ENCODE peak calls at places on chromosomes 13 and 19, in four cellular contexts. Z is upper lobe of left lung, B is stomach, G is ovary. I is an unnamed sample. For H3K27me3, the result is how much of the 10 kb centered on the place peaks cover.

GRCh38 chr13:20955496-20955895 is 53.0 kb upstream of the XPO4 start:
- DNase-seq in Z (no peak), B (no peak), G (no peak), I (no peak)

GRCh38 chr19:43463381-43464088 is 1.9 kb downstream of the LYPD3 start:
- DNase-seq in Z (peak), B (peak), G (peak), I (peak)

GRCh38 chr19:12984143-12984627 is 11.1 kb upstream of the NFIX start:
- DNase-seq in Z (no peak), B (no peak), G (no peak), I (no peak)

GRCh38 chr13:24511019-24511823 is 1.4 kb downstream of the PARP4 start:
- DNase-seq in Z (peak), B (peak), G (no peak), I (no peak)

GRCh38 chr13:94660695-94661324 is 51.5 kb downstream of the SOX21 start:
- DNase-seq in Z (no peak), B (no peak), G (no peak), I (no peak)

GRCh38 chr13:107035778-107036177 is 467.8 kb upstream of the ARGLU1 start:
- DNase-seq in Z (no peak), B (no peak), G (no peak), I (no peak)

GRCh38 chr19:15317392-15318011 is 14.8 kb downstream of the BRD4 start:
- DNase-seq in Z (no peak), B (no peak), G (no peak), I (no peak)

GRCh38 chr13:22428188-22428828 is 752.5 kb upstream of the SGCG start:
- DNase-seq in Z (peak), B (no peak), G (peak), I (no peak)

GRCh38 chr19:1942078-1942933 is 1.3 kb downstream of the CSNK1G2 start:
- DNase-seq in Z (peak), B (peak), G (peak), I (peak)

GRCh38 chr19:51686171-51686570 is 7.0 kb upstream of the SPACA6 start:
- DNase-seq in Z (no peak), B (no peak), G (no peak), I (no peak)

GRCh38 chr13:109924376-109924775 is 138.0 kb upstream of the IRS2 start:
- DNase-seq in Z (no peak), B (no peak), G (no peak), I (no peak)

DNA sequence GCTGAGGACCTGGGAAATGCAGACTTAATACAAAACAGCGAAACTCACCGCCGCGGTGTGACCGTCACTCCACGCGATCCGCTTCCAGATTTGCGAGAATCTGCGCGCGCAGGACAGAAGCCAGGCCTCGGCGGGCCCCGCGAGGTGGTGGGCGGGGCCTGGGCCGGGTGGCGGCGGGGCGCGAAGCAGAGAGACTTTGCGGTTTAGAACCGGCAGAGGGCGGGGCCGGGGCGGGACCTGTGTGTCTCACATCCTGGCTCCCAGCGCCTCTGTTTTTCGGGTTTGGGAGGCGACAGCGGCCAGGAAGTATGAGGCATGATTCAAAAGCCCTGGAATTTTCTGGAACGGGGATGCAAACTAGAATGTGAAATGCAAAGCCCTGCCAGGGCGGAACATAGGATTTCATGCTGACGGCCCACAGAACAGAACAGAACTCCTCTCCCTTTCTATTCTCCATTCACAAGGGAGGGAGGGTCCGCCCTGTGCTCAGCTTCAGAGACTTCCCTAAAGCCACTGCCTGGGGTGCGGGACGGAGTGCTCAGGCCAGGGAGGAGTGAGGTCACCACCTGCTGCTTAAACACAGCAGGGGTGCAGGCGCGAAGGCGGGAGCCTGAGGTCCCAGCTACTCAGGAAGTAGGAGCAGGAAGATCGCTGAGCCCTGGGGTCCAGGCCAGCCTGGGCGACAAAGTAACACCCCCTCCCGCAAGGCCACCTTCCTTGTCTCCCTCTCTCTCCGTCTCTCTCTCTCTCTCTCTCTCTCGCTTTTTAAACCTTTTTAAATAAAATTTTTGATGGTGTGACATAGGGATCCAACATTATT is 44.2 kb downstream of the ZNF611 start:
- DNase-seq in Z (peak), B (peak), G (peak), I (peak)
- TF ChIP-seq EP300 in Z (no peak), B (no peak), G (no peak), I (no peak)

GRCh38 chr13:35978607-35979316 is 152.4 kb downstream of the DCLK1 start:
- DNase-seq in Z (no peak), B (no peak), G (no peak), I (no peak)
- H3K27ac ChIP-seq in Z (no peak), B (peak), G (peak), I (peak)

GRCh38 chr19:3027292-3027691 is 1.8 kb downstream of the TLE2 start:
- DNase-seq in Z (no peak), B (no peak), G (no peak), I (no peak)
- H3K27me3 ChIP-seq in Z (under half), B (under half), G (under half), I (under half)

DNA sequence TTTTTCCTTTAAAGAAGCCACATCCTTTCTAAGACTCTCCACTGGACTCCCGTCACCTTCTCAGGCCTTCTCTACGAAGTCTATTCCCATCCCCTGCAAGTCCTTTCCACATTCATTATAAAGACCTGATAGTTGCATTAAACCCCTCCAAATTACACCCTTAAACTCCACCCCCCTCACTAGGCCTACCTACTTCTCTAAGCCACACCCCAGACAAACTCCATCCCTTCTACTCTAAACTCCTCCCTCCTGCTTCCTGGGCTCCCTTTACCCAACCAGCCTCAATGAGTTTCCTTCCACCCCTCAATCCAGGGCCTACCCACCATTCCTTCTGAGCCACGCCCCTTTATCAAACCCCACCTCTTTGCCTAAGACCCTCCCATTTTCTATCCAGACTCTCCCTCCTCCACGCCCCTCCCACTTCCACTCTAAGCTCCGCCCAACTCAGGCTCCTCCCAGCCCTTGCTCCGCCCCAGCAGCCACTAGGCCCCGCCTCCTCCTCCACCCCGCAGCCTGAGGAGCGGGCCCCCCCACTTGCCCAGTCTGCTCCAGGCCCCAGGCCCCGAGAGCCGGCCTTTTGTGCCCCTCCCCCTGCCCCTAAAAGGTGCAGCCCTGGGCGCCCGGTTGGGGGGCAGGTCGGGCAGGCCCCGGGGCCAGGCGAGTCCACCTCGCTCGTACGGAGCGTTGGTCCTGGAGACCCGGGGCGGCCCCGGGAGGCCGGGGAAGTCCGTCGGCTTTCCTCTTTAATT is 424 bp downstream of the FIZ1 start:
- DNase-seq in Z (peak), B (peak), G (peak), I (peak)
- TF ChIP-seq EP300 in Z (no peak), B (no peak), G (no peak), I (no peak)

GRCh38 chr13:98214707-98215106 is 37.6 kb upstream of the RNF113B start:
- DNase-seq in Z (peak), B (peak), G (no peak), I (no peak)
- H3K27ac ChIP-seq in Z (peak), B (peak), G (no peak), I (peak)

GRCh38 chr13:29491248-29491647 is 104.2 kb downstream of the SLC7A1 start:
- DNase-seq in Z (no peak), B (no peak), G (no peak), I (no peak)

GRCh38 chr13:29494520-29494919 is 101.0 kb downstream of the SLC7A1 start:
- DNase-seq in Z (no peak), B (no peak), G (no peak), I (no peak)

GRCh38 chr13:29493796-29494195 is 101.7 kb downstream of the SLC7A1 start:
- DNase-seq in Z (no peak), B (no peak), G (no peak), I (no peak)

GRCh38 chr13:29487466-29488454 is 107.7 kb downstream of the SLC7A1 start:
- DNase-seq in Z (no peak), B (no peak), G (no peak), I (no peak)

GRCh38 chr13:29490561-29490960 is 104.9 kb downstream of the SLC7A1 start:
- DNase-seq in Z (no peak), B (no peak), G (no peak), I (no peak)
- H3K27me3 ChIP-seq in Z (under half), B (under half), G (under half), I (under half)

GRCh38 chr19:46639356-46640061 is 3.5 kb upstream of the GNG8 start:
- DNase-seq in Z (no peak), B (no peak), G (peak), I (no peak)
- TF ChIP-seq EP300 in Z (no peak), B (no peak), G (no peak), I (no peak)

DNA sequence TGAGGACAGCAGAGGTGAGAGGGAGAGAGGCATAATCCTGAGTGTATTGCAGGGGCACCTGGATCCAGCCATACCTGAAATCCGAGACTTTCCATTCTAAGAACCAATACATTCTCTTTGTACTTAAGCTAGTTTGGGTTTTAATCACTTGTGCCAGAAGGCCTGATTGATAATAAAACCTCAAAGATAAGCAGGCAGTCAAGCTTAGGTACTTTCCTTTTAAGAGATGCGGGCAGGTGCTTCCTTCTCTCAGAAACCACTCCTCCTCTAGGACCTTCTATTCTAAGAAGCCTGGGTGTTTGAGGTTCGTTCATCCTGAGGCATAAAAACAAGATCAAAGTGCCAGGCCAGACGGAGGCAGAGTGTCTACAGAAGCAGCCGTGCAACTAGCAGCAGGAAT is 22.2 kb downstream of the FAM187B start:
- DNase-seq in Z (no peak), B (no peak), G (no peak), I (no peak)
- H3K27ac ChIP-seq in Z (no peak), B (peak), G (no peak), I (no peak)

GRCh38 chr19:33622505-33622808 is 704 bp downstream of the CHST8 start:
- DNase-seq in Z (no peak), B (no peak), G (no peak), I (no peak)

GRCh38 chr19:33622809-33623511 is 1.2 kb downstream of the CHST8 start:
- DNase-seq in Z (no peak), B (no peak), G (no peak), I (no peak)

GRCh38 chr19:33620611-33621010 is 1.1 kb upstream of the CHST8 start:
- DNase-seq in Z (no peak), B (no peak), G (no peak), I (no peak)

GRCh38 chr19:33621065-33621785 is 528 bp upstream of the CHST8 start:
- DNase-seq in Z (no peak), B (no peak), G (no peak), I (no peak)

DNA sequence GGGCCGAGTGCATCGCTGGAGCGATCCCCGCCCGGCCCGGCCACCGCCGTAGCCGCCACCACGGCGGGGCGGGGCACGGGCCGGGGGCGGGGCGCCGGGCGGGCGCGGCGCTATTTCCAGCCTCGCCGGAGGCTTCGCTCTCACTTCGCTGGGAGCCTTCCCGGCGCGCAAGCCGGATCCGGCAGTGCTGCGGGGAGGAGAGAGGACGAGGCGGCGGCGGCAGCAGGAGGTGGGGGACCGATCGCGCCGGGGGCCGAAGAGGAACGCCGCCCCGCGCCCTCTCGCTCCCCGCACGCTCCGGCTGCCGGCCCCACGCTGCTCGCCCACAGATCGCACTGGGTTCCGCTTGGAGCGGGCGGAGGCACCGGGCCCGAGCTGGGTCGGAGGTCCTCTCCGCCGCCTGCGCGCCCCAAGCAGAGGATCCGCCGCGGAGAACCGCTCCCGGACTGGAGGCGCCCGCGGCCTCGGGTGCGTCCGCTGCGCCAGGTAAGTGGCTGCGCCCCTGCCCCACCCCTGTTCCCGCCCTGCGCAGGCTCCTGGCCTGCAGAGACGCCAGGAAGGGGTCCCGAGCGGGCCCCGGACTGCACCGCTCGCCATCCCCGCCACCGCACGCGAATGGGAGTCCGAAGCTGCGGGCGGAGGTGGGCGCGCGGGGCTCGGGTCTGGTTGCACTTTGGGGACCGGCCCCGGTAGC is at the start of gene CHST8:
- DNase-seq in Z (no peak), B (peak), G (peak), I (no peak)
- H3K27me3 ChIP-seq in Z (under half), B (under half), G (under half), I (half or more)